ENCODE peak calls at places on chromosomes 7 and 10, in five cellular contexts. One of them, this sample, is unnamed.

GRCh38 chr7:151082151-151083070 is 882 bp downstream of the TMUB1 start:
- DNase-seq in MM.1S: no peak
- DNase-seq in nephron progenitor cell: no peak
- DNase-seq in sigmoid colon: no peak
- DNase-seq in GM10248: no peak
- DNase-seq in this sample: peak

GRCh38 chr7:65960351-65961074 is 21.5 kb downstream of the GUSB start:
- DNase-seq in nephron progenitor cell: no peak
- DNase-seq in GM10248: no peak
- DNase-seq in sigmoid colon: no peak
- DNase-seq in MM.1S: no peak
- DNase-seq in this sample: peak

GRCh38 chr7:30476401-30477145 is 2.0 kb downstream of the NOD1 start:
- DNase-seq in MM.1S: no peak
- DNase-seq in GM10248: no peak
- DNase-seq in sigmoid colon: peak
- DNase-seq in nephron progenitor cell: no peak
- DNase-seq in this sample: no peak

GRCh38 chr10:62870866-62871265 is 54.7 kb upstream of the EGR2 start:
- DNase-seq in GM10248: peak
- DNase-seq in sigmoid colon: no peak
- DNase-seq in MM.1S: no peak
- DNase-seq in nephron progenitor cell: no peak
- DNase-seq in this sample: no peak

GRCh38 chr10:133131053-133131452 is 29.0 kb upstream of the KNDC1 start:
- DNase-seq in nephron progenitor cell: no peak
- DNase-seq in MM.1S: no peak
- DNase-seq in sigmoid colon: peak
- DNase-seq in GM10248: no peak
- DNase-seq in this sample: peak

GRCh38 chr10:1553951-1554350 is 183.4 kb downstream of the ADARB2 start:
- DNase-seq in MM.1S: no peak
- DNase-seq in sigmoid colon: peak
- DNase-seq in GM10248: no peak
- DNase-seq in nephron progenitor cell: no peak
- DNase-seq in this sample: peak

GRCh38 chr10:127908106-127908957 is 1.4 kb downstream of the PTPRE start:
- DNase-seq in GM10248: no peak
- DNase-seq in MM.1S: no peak
- DNase-seq in nephron progenitor cell: no peak
- DNase-seq in sigmoid colon: peak
- DNase-seq in this sample: no peak

GRCh38 chr7:151795168-151795754 is 81.7 kb downstream of the PRKAG2 start:
- DNase-seq in MM.1S: no peak
- DNase-seq in sigmoid colon: peak
- DNase-seq in GM10248: peak
- DNase-seq in nephron progenitor cell: no peak
- DNase-seq in this sample: peak

GRCh38 chr7:157394246-157395191 is 57.7 kb downstream of the DNAJB6 start:
- DNase-seq in GM10248: no peak
- DNase-seq in nephron progenitor cell: no peak
- DNase-seq in MM.1S: no peak
- DNase-seq in sigmoid colon: peak
- DNase-seq in this sample: no peak

GRCh38 chr10:132836832-132837540 is 51.0 kb upstream of the NKX6-2 start:
- DNase-seq in GM10248: peak
- DNase-seq in nephron progenitor cell: peak
- DNase-seq in MM.1S: peak
- DNase-seq in sigmoid colon: peak
- DNase-seq in this sample: peak

GRCh38 chr7:29039747-29040569 is 81.8 kb upstream of the TRIL start:
- DNase-seq in GM10248: no peak
- DNase-seq in sigmoid colon: no peak
- DNase-seq in MM.1S: no peak
- DNase-seq in nephron progenitor cell: no peak
- DNase-seq in this sample: no peak
- TF ChIP-seq CTCF in GM10248: no peak
- TF ChIP-seq CTCF in sigmoid colon: no peak
- TF ChIP-seq CTCF in MM.1S: no peak
- TF ChIP-seq CTCF in nephron progenitor cell: no peak
- TF ChIP-seq CTCF in this sample: no peak

GRCh38 chr10:125734823-125735222 is 15.3 kb downstream of the EDRF1 start:
- DNase-seq in MM.1S: no peak
- DNase-seq in GM10248: no peak
- DNase-seq in nephron progenitor cell: no peak
- DNase-seq in sigmoid colon: no peak
- DNase-seq in this sample: no peak
- TF ChIP-seq CTCF in MM.1S: no peak
- TF ChIP-seq CTCF in GM10248: no peak
- TF ChIP-seq CTCF in nephron progenitor cell: peak
- TF ChIP-seq CTCF in sigmoid colon: no peak
- TF ChIP-seq CTCF in this sample: no peak

DNA sequence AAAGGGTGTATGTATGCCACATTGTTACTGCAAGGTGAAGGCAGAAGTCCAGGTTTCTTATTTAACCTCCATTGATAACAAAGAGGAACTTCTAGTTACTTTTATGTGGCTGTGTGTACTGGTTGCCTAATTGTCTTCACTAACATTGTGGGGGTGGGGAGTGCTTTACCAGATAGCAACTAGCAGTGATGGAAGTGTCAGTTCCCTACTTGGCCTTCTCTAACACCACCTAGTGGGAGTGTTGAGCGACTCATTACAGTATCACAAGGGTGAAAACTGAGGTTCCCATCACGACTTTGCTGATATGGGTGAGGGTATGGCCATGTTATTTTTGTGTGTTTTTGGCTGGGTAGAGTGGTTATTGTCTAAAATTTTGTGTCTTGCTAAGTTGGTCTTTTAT is 274.4 kb downstream of the THSD7A start:
- DNase-seq in MM.1S: peak
- DNase-seq in nephron progenitor cell: peak
- DNase-seq in sigmoid colon: no peak
- DNase-seq in GM10248: peak
- DNase-seq in this sample: no peak
- TF ChIP-seq CTCF in MM.1S: peak
- TF ChIP-seq CTCF in nephron progenitor cell: peak
- TF ChIP-seq CTCF in sigmoid colon: no peak
- TF ChIP-seq CTCF in GM10248: no peak
- TF ChIP-seq CTCF in this sample: no peak

GRCh38 chr10:58017719-58018367 is 249.9 kb downstream of the IPMK start:
- DNase-seq in MM.1S: no peak
- DNase-seq in nephron progenitor cell: no peak
- DNase-seq in GM10248: no peak
- DNase-seq in sigmoid colon: no peak
- DNase-seq in this sample: no peak
- TF ChIP-seq CTCF in MM.1S: no peak
- TF ChIP-seq CTCF in nephron progenitor cell: no peak
- TF ChIP-seq CTCF in GM10248: no peak
- TF ChIP-seq CTCF in sigmoid colon: no peak
- TF ChIP-seq CTCF in this sample: no peak

GRCh38 chr10:124090630-124091209 is 2.7 kb downstream of the CHST15 start:
- DNase-seq in nephron progenitor cell: no peak
- DNase-seq in GM10248: no peak
- DNase-seq in MM.1S: peak
- DNase-seq in sigmoid colon: no peak
- DNase-seq in this sample: no peak

GRCh38 chr10:124091646-124092269 is 1.6 kb downstream of the CHST15 start:
- DNase-seq in sigmoid colon: peak
- DNase-seq in nephron progenitor cell: peak
- DNase-seq in MM.1S: peak
- DNase-seq in GM10248: no peak
- DNase-seq in this sample: peak

GRCh38 chr10:124094419-124094785 is 1.0 kb upstream of the CHST15 start:
- DNase-seq in GM10248: no peak
- DNase-seq in sigmoid colon: no peak
- DNase-seq in nephron progenitor cell: no peak
- DNase-seq in MM.1S: peak
- DNase-seq in this sample: no peak

GRCh38 chr10:124093076-124093773 is at the start of gene CHST15:
- DNase-seq in MM.1S: peak
- DNase-seq in sigmoid colon: peak
- DNase-seq in GM10248: no peak
- DNase-seq in nephron progenitor cell: peak
- DNase-seq in this sample: no peak

DNA sequence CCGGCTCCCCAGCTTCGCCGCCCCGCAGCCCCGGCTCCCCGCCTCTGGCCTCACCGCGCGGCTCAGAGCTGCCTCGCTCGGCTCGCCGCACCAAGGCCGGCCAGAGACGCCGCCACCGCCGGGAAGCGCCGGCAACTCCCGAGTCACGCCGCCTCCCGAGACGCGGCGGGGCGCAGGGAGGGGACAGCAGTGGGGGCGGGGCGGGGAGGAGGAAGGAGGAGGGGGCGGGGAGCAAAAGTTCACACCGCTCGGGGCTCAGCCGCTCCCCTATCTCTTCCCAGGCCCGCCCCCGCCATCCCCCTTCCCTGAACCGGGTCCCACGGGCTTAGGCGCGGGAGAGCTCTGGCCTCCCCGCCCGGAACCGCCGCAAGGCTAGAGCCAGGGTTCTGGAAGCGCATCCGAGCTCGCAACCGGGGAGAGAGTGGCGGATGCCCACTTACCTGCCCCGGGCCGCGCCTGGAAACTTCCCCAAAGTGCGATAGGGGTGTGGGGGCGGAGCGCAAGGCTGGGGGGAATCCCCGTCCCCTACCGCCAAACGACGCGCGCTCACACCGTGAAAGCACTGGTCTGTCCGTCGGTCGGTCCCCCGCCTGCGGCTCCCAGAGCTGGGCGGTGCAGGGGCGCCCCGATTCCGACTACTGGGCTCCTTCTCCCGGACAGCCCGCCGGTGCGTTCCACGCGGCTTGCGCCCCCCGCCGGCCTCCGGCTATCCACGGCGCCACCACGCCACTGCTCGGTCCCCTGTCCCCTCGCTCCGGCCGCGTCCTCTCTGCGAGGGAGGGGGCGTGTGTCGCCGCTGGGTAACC is 925 bp downstream of the CHST15 start:
- DNase-seq in sigmoid colon: peak
- DNase-seq in MM.1S: peak
- DNase-seq in nephron progenitor cell: peak
- DNase-seq in GM10248: peak
- DNase-seq in this sample: peak
- TF ChIP-seq CTCF in sigmoid colon: no peak
- TF ChIP-seq CTCF in MM.1S: peak
- TF ChIP-seq CTCF in nephron progenitor cell: no peak
- TF ChIP-seq CTCF in GM10248: no peak
- TF ChIP-seq CTCF in this sample: no peak

This sample was measured in spleen.